ENCODE peak calls at places on chromosomes 5 and 9, in seven cellular contexts. I is OCI-LY7; W is stimulated activated naive B cell treated with anti-CD40 and anti-IgM and Interleukin-4, amounts not matched to agents 10 μg/mL and 1 μg/mL and 100 μg/mL, for 72 hours; H is GM04504; M is GM06990; F is thyroid gland; S is heart right ventricle. X is an unnamed sample.

GRCh38 chr5:94524841-94525697 is 93.3 kb downstream of the KIAA0825 start:
- DNase-seq in M (no peak), I (peak), H (no peak), S (no peak), F (no peak), W (no peak), X (peak)

GRCh38 chr5:151126199-151126645 is 31.4 kb downstream of the ANXA6 start:
- DNase-seq in I (peak), M (peak), H (peak), S (peak), W (peak), F (peak), X (peak)

GRCh38 chr9:74777136-74777879 is 110.4 kb downstream of the TRPM6 start:
- DNase-seq in H (no peak), F (peak), I (peak), S (peak), M (no peak), W (peak), X (peak)

GRCh38 chr5:147400076-147400809 is 109.6 kb downstream of the DPYSL3 start:
- DNase-seq in I (no peak), S (no peak), M (no peak), F (no peak), W (no peak), H (no peak), X (no peak)

GRCh38 chr5:66513130-66513529 is 83.1 kb upstream of the MAST4 start:
- DNase-seq in I (no peak), M (no peak), F (no peak), W (no peak), S (no peak), H (no peak), X (no peak)

GRCh38 chr5:9105851-9106250 is 440.0 kb downstream of the SEMA5A start:
- DNase-seq in F (no peak), I (no peak), W (no peak), S (no peak), M (no peak), H (no peak), X (no peak)

GRCh38 chr9:86246752-86247161 is 12.7 kb downstream of the C9orf153 start:
- DNase-seq in M (peak), H (no peak), S (peak), W (peak), I (no peak), F (no peak), X (no peak)

GRCh38 chr5:142661957-142662356 is 23.9 kb downstream of the FGF1 start:
- DNase-seq in F (no peak), H (no peak), M (no peak), S (no peak), I (no peak), W (no peak), X (no peak)

GRCh38 chr9:35935755-35936509 is 22.0 kb downstream of the OR2S2 start:
- DNase-seq in F (no peak), M (no peak), S (no peak), W (no peak), H (peak), I (no peak), X (peak)

X was measured in HS-5.